ENCODE peak calls at places on chromosomes 16 and 17, in seven cellular contexts. One of them, this sample, is unnamed.

GRCh38 chr16:8686879-8687278 is 12.5 kb downstream of the ABAT start:
- DNase-seq in effector memory CD8-positive, alpha-beta T cell: no peak
- DNase-seq in stimulated activated naive CD8-positive, alpha-beta T cell treated with anti-CD3 and anti-CD28 coated beads, Interleukin-15, Interleukin-2, amounts not matched to agents 100 U/mL and 50 U/mL, for 24 hours: no peak
- DNase-seq in anterior cingulate cortex: no peak
- DNase-seq in RWPE1: no peak
- DNase-seq in mammary epithelial cell: no peak
- DNase-seq in activated naive CD4-positive, alpha-beta T cell: no peak
- DNase-seq in this sample: no peak

GRCh38 chr16:48611329-48612137 is 1.6 kb upstream of the N4BP1 start:
- DNase-seq in RWPE1: peak; percentile 82
- DNase-seq in activated naive CD4-positive, alpha-beta T cell: no peak
- DNase-seq in anterior cingulate cortex: no peak
- DNase-seq in stimulated activated naive CD8-positive, alpha-beta T cell treated with anti-CD3 and anti-CD28 coated beads, Interleukin-15, Interleukin-2, amounts not matched to agents 100 U/mL and 50 U/mL, for 24 hours: peak; percentile 77
- DNase-seq in mammary epithelial cell: peak; percentile 80
- DNase-seq in effector memory CD8-positive, alpha-beta T cell: peak; percentile 78
- DNase-seq in this sample: no peak

GRCh38 chr17:30570596-30571265 is 93.5 kb downstream of the GOSR1 start:
- DNase-seq in RWPE1: no peak
- DNase-seq in mammary epithelial cell: no peak
- DNase-seq in activated naive CD4-positive, alpha-beta T cell: no peak
- DNase-seq in stimulated activated naive CD8-positive, alpha-beta T cell treated with anti-CD3 and anti-CD28 coated beads, Interleukin-15, Interleukin-2, amounts not matched to agents 100 U/mL and 50 U/mL, for 24 hours: no peak
- DNase-seq in anterior cingulate cortex: no peak
- DNase-seq in effector memory CD8-positive, alpha-beta T cell: no peak
- DNase-seq in this sample: no peak

GRCh38 chr16:86772671-86773338 is 194.5 kb downstream of the FOXL1 start:
- DNase-seq in effector memory CD8-positive, alpha-beta T cell: no peak
- DNase-seq in activated naive CD4-positive, alpha-beta T cell: no peak
- DNase-seq in stimulated activated naive CD8-positive, alpha-beta T cell treated with anti-CD3 and anti-CD28 coated beads, Interleukin-15, Interleukin-2, amounts not matched to agents 100 U/mL and 50 U/mL, for 24 hours: no peak
- DNase-seq in anterior cingulate cortex: no peak
- DNase-seq in RWPE1: no peak
- DNase-seq in mammary epithelial cell: peak; percentile 70
- DNase-seq in this sample: peak; percentile 97

GRCh38 chr17:2929881-2930533 is 133.4 kb downstream of the OR1D5 start:
- DNase-seq in RWPE1: peak; percentile 53
- DNase-seq in effector memory CD8-positive, alpha-beta T cell: no peak
- DNase-seq in activated naive CD4-positive, alpha-beta T cell: no peak
- DNase-seq in anterior cingulate cortex: no peak
- DNase-seq in mammary epithelial cell: peak; percentile 24
- DNase-seq in stimulated activated naive CD8-positive, alpha-beta T cell treated with anti-CD3 and anti-CD28 coated beads, Interleukin-15, Interleukin-2, amounts not matched to agents 100 U/mL and 50 U/mL, for 24 hours: peak; percentile 28
- DNase-seq in this sample: peak; percentile 16

GRCh38 chr17:38871247-38871991 is 1.6 kb downstream of the LASP1 start:
- DNase-seq in anterior cingulate cortex: no peak
- DNase-seq in RWPE1: peak; percentile 88
- DNase-seq in mammary epithelial cell: peak; percentile 73
- DNase-seq in activated naive CD4-positive, alpha-beta T cell: peak; percentile 25
- DNase-seq in effector memory CD8-positive, alpha-beta T cell: peak; percentile 51
- DNase-seq in stimulated activated naive CD8-positive, alpha-beta T cell treated with anti-CD3 and anti-CD28 coated beads, Interleukin-15, Interleukin-2, amounts not matched to agents 100 U/mL and 50 U/mL, for 24 hours: peak; percentile 82
- DNase-seq in this sample: peak; percentile 72

GRCh38 chr17:8896641-8897635 is 29.5 kb upstream of the PIK3R6 start:
- DNase-seq in RWPE1: no peak
- DNase-seq in activated naive CD4-positive, alpha-beta T cell: no peak
- DNase-seq in mammary epithelial cell: no peak
- DNase-seq in stimulated activated naive CD8-positive, alpha-beta T cell treated with anti-CD3 and anti-CD28 coated beads, Interleukin-15, Interleukin-2, amounts not matched to agents 100 U/mL and 50 U/mL, for 24 hours: no peak
- DNase-seq in effector memory CD8-positive, alpha-beta T cell: no peak
- DNase-seq in anterior cingulate cortex: no peak
- DNase-seq in this sample: no peak

GRCh38 chr17:19398301-19399181 is 11.6 kb upstream of the MFAP4 start:
- DNase-seq in anterior cingulate cortex: no peak
- DNase-seq in stimulated activated naive CD8-positive, alpha-beta T cell treated with anti-CD3 and anti-CD28 coated beads, Interleukin-15, Interleukin-2, amounts not matched to agents 100 U/mL and 50 U/mL, for 24 hours: no peak
- DNase-seq in mammary epithelial cell: peak; percentile 10
- DNase-seq in activated naive CD4-positive, alpha-beta T cell: no peak
- DNase-seq in RWPE1: peak; percentile 37
- DNase-seq in effector memory CD8-positive, alpha-beta T cell: no peak
- DNase-seq in this sample: no peak

GRCh38 chr17:2122641-2123302 is 67.9 kb downstream of the HIC1 start:
- DNase-seq in stimulated activated naive CD8-positive, alpha-beta T cell treated with anti-CD3 and anti-CD28 coated beads, Interleukin-15, Interleukin-2, amounts not matched to agents 100 U/mL and 50 U/mL, for 24 hours: peak; percentile 12
- DNase-seq in RWPE1: no peak
- DNase-seq in mammary epithelial cell: peak; percentile 71
- DNase-seq in effector memory CD8-positive, alpha-beta T cell: no peak
- DNase-seq in activated naive CD4-positive, alpha-beta T cell: no peak
- DNase-seq in anterior cingulate cortex: peak; percentile 13
- DNase-seq in this sample: no peak

GRCh38 chr16:71647391-71647790 is 21.4 kb downstream of the MARVELD3 start:
- DNase-seq in mammary epithelial cell: no peak
- DNase-seq in effector memory CD8-positive, alpha-beta T cell: no peak
- DNase-seq in RWPE1: no peak
- DNase-seq in activated naive CD4-positive, alpha-beta T cell: no peak
- DNase-seq in stimulated activated naive CD8-positive, alpha-beta T cell treated with anti-CD3 and anti-CD28 coated beads, Interleukin-15, Interleukin-2, amounts not matched to agents 100 U/mL and 50 U/mL, for 24 hours: no peak
- DNase-seq in anterior cingulate cortex: no peak
- DNase-seq in this sample: no peak

GRCh38 chr17:59793249-59793648 is 85.8 kb downstream of the VMP1 start:
- DNase-seq in stimulated activated naive CD8-positive, alpha-beta T cell treated with anti-CD3 and anti-CD28 coated beads, Interleukin-15, Interleukin-2, amounts not matched to agents 100 U/mL and 50 U/mL, for 24 hours: no peak
- DNase-seq in RWPE1: no peak
- DNase-seq in effector memory CD8-positive, alpha-beta T cell: no peak
- DNase-seq in activated naive CD4-positive, alpha-beta T cell: no peak
- DNase-seq in mammary epithelial cell: no peak
- DNase-seq in anterior cingulate cortex: no peak
- DNase-seq in this sample: no peak

GRCh38 chr16:12062343-12063003 is 85.9 kb downstream of the SNX29 start:
- DNase-seq in RWPE1: peak; percentile 70
- DNase-seq in mammary epithelial cell: peak; percentile 72
- DNase-seq in anterior cingulate cortex: no peak
- DNase-seq in stimulated activated naive CD8-positive, alpha-beta T cell treated with anti-CD3 and anti-CD28 coated beads, Interleukin-15, Interleukin-2, amounts not matched to agents 100 U/mL and 50 U/mL, for 24 hours: no peak
- DNase-seq in activated naive CD4-positive, alpha-beta T cell: no peak
- DNase-seq in effector memory CD8-positive, alpha-beta T cell: no peak
- DNase-seq in this sample: peak; percentile 42

GRCh38 chr16:3008749-3009088 is 4.0 kb upstream of the CLDN9 start:
- DNase-seq in activated naive CD4-positive, alpha-beta T cell: no peak
- DNase-seq in mammary epithelial cell: no peak
- DNase-seq in anterior cingulate cortex: no peak
- DNase-seq in effector memory CD8-positive, alpha-beta T cell: no peak
- DNase-seq in RWPE1: no peak
- DNase-seq in stimulated activated naive CD8-positive, alpha-beta T cell treated with anti-CD3 and anti-CD28 coated beads, Interleukin-15, Interleukin-2, amounts not matched to agents 100 U/mL and 50 U/mL, for 24 hours: no peak
- DNase-seq in this sample: no peak

GRCh38 chr17:1529863-1530262 is 13.5 kb upstream of the INPP5K start:
- DNase-seq in effector memory CD8-positive, alpha-beta T cell: no peak
- DNase-seq in stimulated activated naive CD8-positive, alpha-beta T cell treated with anti-CD3 and anti-CD28 coated beads, Interleukin-15, Interleukin-2, amounts not matched to agents 100 U/mL and 50 U/mL, for 24 hours: no peak
- DNase-seq in RWPE1: no peak
- DNase-seq in anterior cingulate cortex: no peak
- DNase-seq in mammary epithelial cell: no peak
- DNase-seq in activated naive CD4-positive, alpha-beta T cell: no peak
- DNase-seq in this sample: no peak

GRCh38 chr17:59490259-59490658 is 75.2 kb upstream of the DHX40 start:
- DNase-seq in effector memory CD8-positive, alpha-beta T cell: no peak
- DNase-seq in stimulated activated naive CD8-positive, alpha-beta T cell treated with anti-CD3 and anti-CD28 coated beads, Interleukin-15, Interleukin-2, amounts not matched to agents 100 U/mL and 50 U/mL, for 24 hours: no peak
- DNase-seq in activated naive CD4-positive, alpha-beta T cell: no peak
- DNase-seq in mammary epithelial cell: no peak
- DNase-seq in anterior cingulate cortex: no peak
- DNase-seq in RWPE1: no peak
- DNase-seq in this sample: no peak

GRCh38 chr16:3609895-3610697 is 1.3 kb downstream of the SLX4 start:
- DNase-seq in mammary epithelial cell: no peak
- DNase-seq in activated naive CD4-positive, alpha-beta T cell: no peak
- DNase-seq in stimulated activated naive CD8-positive, alpha-beta T cell treated with anti-CD3 and anti-CD28 coated beads, Interleukin-15, Interleukin-2, amounts not matched to agents 100 U/mL and 50 U/mL, for 24 hours: no peak
- DNase-seq in RWPE1: no peak
- DNase-seq in anterior cingulate cortex: no peak
- DNase-seq in effector memory CD8-positive, alpha-beta T cell: no peak
- DNase-seq in this sample: no peak

GRCh38 chr17:33523577-33523981 is 230.5 kb upstream of the ASIC2 start:
- DNase-seq in effector memory CD8-positive, alpha-beta T cell: no peak
- DNase-seq in stimulated activated naive CD8-positive, alpha-beta T cell treated with anti-CD3 and anti-CD28 coated beads, Interleukin-15, Interleukin-2, amounts not matched to agents 100 U/mL and 50 U/mL, for 24 hours: no peak
- DNase-seq in RWPE1: no peak
- DNase-seq in activated naive CD4-positive, alpha-beta T cell: no peak
- DNase-seq in anterior cingulate cortex: no peak
- DNase-seq in mammary epithelial cell: peak; percentile 5
- DNase-seq in this sample: no peak

GRCh38 chr16:86671486-86672214 is 93.3 kb downstream of the FOXL1 start:
- DNase-seq in RWPE1: no peak
- DNase-seq in stimulated activated naive CD8-positive, alpha-beta T cell treated with anti-CD3 and anti-CD28 coated beads, Interleukin-15, Interleukin-2, amounts not matched to agents 100 U/mL and 50 U/mL, for 24 hours: no peak
- DNase-seq in effector memory CD8-positive, alpha-beta T cell: no peak
- DNase-seq in activated naive CD4-positive, alpha-beta T cell: no peak
- DNase-seq in anterior cingulate cortex: no peak
- DNase-seq in mammary epithelial cell: no peak
- DNase-seq in this sample: peak; percentile 18

GRCh38 chr17:49434821-49435581 is 20.3 kb upstream of the PHB1 start:
- DNase-seq in effector memory CD8-positive, alpha-beta T cell: peak; percentile 40
- DNase-seq in mammary epithelial cell: peak; percentile 39
- DNase-seq in anterior cingulate cortex: no peak
- DNase-seq in activated naive CD4-positive, alpha-beta T cell: peak; percentile 7
- DNase-seq in stimulated activated naive CD8-positive, alpha-beta T cell treated with anti-CD3 and anti-CD28 coated beads, Interleukin-15, Interleukin-2, amounts not matched to agents 100 U/mL and 50 U/mL, for 24 hours: peak; percentile 61
- DNase-seq in RWPE1: peak; percentile 87
- DNase-seq in this sample: peak; percentile 51

GRCh38 chr17:77476920-77477805 is 336.4 kb downstream of the SEC14L1 start:
- DNase-seq in effector memory CD8-positive, alpha-beta T cell: no peak
- DNase-seq in stimulated activated naive CD8-positive, alpha-beta T cell treated with anti-CD3 and anti-CD28 coated beads, Interleukin-15, Interleukin-2, amounts not matched to agents 100 U/mL and 50 U/mL, for 24 hours: no peak
- DNase-seq in anterior cingulate cortex: no peak
- DNase-seq in activated naive CD4-positive, alpha-beta T cell: no peak
- DNase-seq in RWPE1: peak; percentile 96
- DNase-seq in mammary epithelial cell: peak; percentile 98
- DNase-seq in this sample: peak; percentile 23

GRCh38 chr16:19883296-19883951 is 1.2 kb downstream of the GPRC5B start:
- DNase-seq in stimulated activated naive CD8-positive, alpha-beta T cell treated with anti-CD3 and anti-CD28 coated beads, Interleukin-15, Interleukin-2, amounts not matched to agents 100 U/mL and 50 U/mL, for 24 hours: peak; percentile 12
- DNase-seq in anterior cingulate cortex: peak; percentile 62
- DNase-seq in effector memory CD8-positive, alpha-beta T cell: no peak
- DNase-seq in mammary epithelial cell: no peak
- DNase-seq in RWPE1: no peak
- DNase-seq in activated naive CD4-positive, alpha-beta T cell: no peak
- DNase-seq in this sample: no peak

GRCh38 chr16:55552621-55553020 is 13.9 kb upstream of the CAPNS2 start:
- DNase-seq in anterior cingulate cortex: no peak
- DNase-seq in activated naive CD4-positive, alpha-beta T cell: no peak
- DNase-seq in effector memory CD8-positive, alpha-beta T cell: no peak
- DNase-seq in mammary epithelial cell: peak; percentile 86
- DNase-seq in stimulated activated naive CD8-positive, alpha-beta T cell treated with anti-CD3 and anti-CD28 coated beads, Interleukin-15, Interleukin-2, amounts not matched to agents 100 U/mL and 50 U/mL, for 24 hours: no peak
- DNase-seq in RWPE1: peak; percentile 44
- DNase-seq in this sample: peak; percentile 72

GRCh38 chr16:15607700-15608396 is 35.1 kb downstream of the MARF1 start:
- DNase-seq in effector memory CD8-positive, alpha-beta T cell: no peak
- DNase-seq in activated naive CD4-positive, alpha-beta T cell: no peak
- DNase-seq in mammary epithelial cell: peak; percentile 6
- DNase-seq in stimulated activated naive CD8-positive, alpha-beta T cell treated with anti-CD3 and anti-CD28 coated beads, Interleukin-15, Interleukin-2, amounts not matched to agents 100 U/mL and 50 U/mL, for 24 hours: no peak
- DNase-seq in RWPE1: peak; percentile 12
- DNase-seq in anterior cingulate cortex: no peak
- DNase-seq in this sample: no peak